ENCODE peak calls at places on chromosomes 5 and 9, in nine cellular contexts. K is ovary, J is fibroblast of lung, F is body of pancreas, E is psoas muscle, V is WERI-Rb-1, X is foreskin fibroblast, Z is lower leg skin, P is GM23248. H is an unnamed sample.

GRCh38 chr5:137737349-137738256 is 1.7 kb upstream of the KLHL3 start:
- DNase-seq in K (no peak), J (peak; percentile 62), F (peak; percentile 7), E (no peak), V (no peak), X (peak; percentile 32), Z (no peak), P (peak; percentile 54), H (peak; percentile 25)

GRCh38 chr9:18010492-18010891 is 431.6 kb downstream of the SH3GL2 start:
- DNase-seq in K (no peak), J (no peak), F (no peak), E (no peak), V (no peak), X (no peak), Z (no peak), P (no peak), H (no peak)

GRCh38 chr9:100379862-100380261 is 27.1 kb upstream of the TEX10 start:
- DNase-seq in K (no peak), J (peak; percentile 92), F (no peak), E (no peak), V (no peak), X (peak; percentile 65), Z (no peak), P (peak; percentile 72), H (peak; percentile 57)

GRCh38 chr5:61167382-61167781 is 5.1 kb upstream of the SMIM15 start:
- DNase-seq in K (no peak), J (peak; percentile 47), F (peak; percentile 48), E (no peak), V (peak; percentile 11), X (peak; percentile 75), Z (no peak), P (peak; percentile 56), H (peak; percentile 50)

GRCh38 chr5:83035373-83036170 is 41.6 kb downstream of the TMEM167A start:
- DNase-seq in K (no peak), J (no peak), F (peak; percentile 26), E (peak; percentile 15), V (no peak), X (peak; percentile 38), Z (no peak), P (no peak), H (no peak)

GRCh38 chr5:150600951-150601773 is 39.3 kb upstream of the SYNPO start:
- DNase-seq in K (no peak), J (peak; percentile 32), F (no peak), E (no peak), V (no peak), X (peak; percentile 57), Z (no peak), P (peak; percentile 48), H (no peak)

GRCh38 chr5:171927345-171927941 is 79.0 kb downstream of the FBXW11 start:
- DNase-seq in K (no peak), J (no peak), F (no peak), E (no peak), V (no peak), X (peak; percentile 45), Z (no peak), P (peak; percentile 40), H (no peak)

GRCh38 chr9:13113201-13113600 is 166.3 kb downstream of the MPDZ start:
- DNase-seq in K (no peak), J (peak; percentile 71), F (no peak), E (no peak), V (no peak), X (peak; percentile 78), Z (no peak), P (peak; percentile 73), H (peak; percentile 64)

GRCh38 chr5:71938886-71939285 is 168.4 kb upstream of the MAP1B start:
- DNase-seq in K (no peak), J (no peak), F (peak; percentile 39), E (no peak), V (peak; percentile 57), X (no peak), Z (no peak), P (no peak), H (no peak)

GRCh38 chr5:169296456-169297220 is 4.3 kb downstream of the SLIT3 start:
- DNase-seq in K (no peak), J (peak; percentile 67), F (peak; percentile 12), E (peak; percentile 18), V (no peak), X (peak; percentile 95), Z (peak; percentile 83), P (peak; percentile 77), H (peak; percentile 28)

GRCh38 chr9:114908104-114908621 is 22.2 kb downstream of the TNFSF8 start:
- DNase-seq in K (no peak), J (peak; percentile 63), F (peak; percentile 32), E (no peak), V (peak; percentile 52), X (peak; percentile 74), Z (no peak), P (peak; percentile 79), H (peak; percentile 53)

GRCh38 chr5:16528382-16528849 is 62.8 kb upstream of the ZNF622 start:
- DNase-seq in K (no peak), J (no peak), F (no peak), E (no peak), V (no peak), X (no peak), Z (no peak), P (no peak), H (no peak)

GRCh38 chr9:37302277-37302676 is 120.2 kb upstream of the GRHPR start:
- DNase-seq in K (no peak), J (no peak), F (no peak), E (no peak), V (no peak), X (no peak), Z (no peak), P (no peak), H (no peak)

GRCh38 chr9:74006935-74007334 is 490.2 kb upstream of the RORB start:
- DNase-seq in K (no peak), J (peak; percentile 15), F (no peak), E (no peak), V (no peak), X (peak; percentile 2), Z (no peak), P (no peak), H (peak; percentile 42)

DNA sequence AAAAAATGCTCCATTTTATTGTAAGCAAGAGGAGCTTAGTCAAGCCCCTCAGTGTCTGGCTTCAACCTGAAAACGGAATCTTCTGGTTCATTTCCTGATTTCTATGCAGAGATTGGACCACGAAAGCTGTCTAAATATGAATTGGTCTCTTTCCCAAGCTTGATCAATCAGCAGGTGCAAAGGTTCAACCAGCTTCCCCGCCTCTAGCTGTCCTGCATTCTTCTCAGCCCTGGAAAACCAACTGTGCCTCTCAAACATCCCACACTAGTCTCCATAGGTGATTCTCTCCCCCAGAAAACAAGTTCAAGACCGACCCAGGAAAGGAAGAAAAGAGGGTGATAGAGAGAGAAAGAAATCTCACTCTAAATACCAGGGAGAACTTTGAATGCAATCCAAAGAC is 34.4 kb downstream of the FNBP1 start:
- DNase-seq in K (no peak), J (no peak), F (no peak), E (no peak), V (no peak), X (no peak), Z (no peak), P (no peak), H (no peak)
- H3K4me3 ChIP-seq in K (no peak overlapping the region), J (no peak overlapping the region), F (no peak overlapping the region), E (no peak overlapping the region), V (no peak overlapping the region), X (no peak overlapping the region), Z (no peak overlapping the region), P (no peak overlapping the region), H (no peak overlapping the region)

GRCh38 chr5:93602261-93603149 is 19.5 kb downstream of the NR2F1 start:
- DNase-seq in K (no peak), J (peak; percentile 58), F (no peak), E (no peak), V (peak; percentile 79), X (no peak), Z (no peak), P (no peak), H (peak; percentile 71)
- H3K4me3 ChIP-seq in K (no peak overlapping the region), J (peak overlapping the region; percentile 46), F (no peak overlapping the region), E (no peak overlapping the region), V (peak overlapping the region; percentile 54), X (peak overlapping the region; percentile 3), Z (no peak overlapping the region), P (no peak overlapping the region), H (peak overlapping the region; percentile 45)

GRCh38 chr9:137408651-137409405 is 14.1 kb downstream of the EXD3 start:
- DNase-seq in K (no peak), J (no peak), F (no peak), E (no peak), V (no peak), X (no peak), Z (no peak), P (no peak), H (no peak)

GRCh38 chr9:137406085-137406773 is 16.7 kb downstream of the EXD3 start:
- DNase-seq in K (no peak), J (no peak), F (no peak), E (no peak), V (no peak), X (no peak), Z (no peak), P (no peak), H (no peak)

GRCh38 chr9:137409515-137409914 is 13.4 kb downstream of the EXD3 start:
- DNase-seq in K (no peak), J (no peak), F (no peak), E (no peak), V (no peak), X (no peak), Z (no peak), P (no peak), H (no peak)

GRCh38 chr9:137406876-137407589 is 15.9 kb downstream of the EXD3 start:
- DNase-seq in K (peak; percentile 58), J (peak; percentile 55), F (peak; percentile 77), E (peak; percentile 77), V (peak; percentile 78), X (peak; percentile 79), Z (peak; percentile 91), P (peak; percentile 86), H (peak; percentile 59)

GRCh38 chr9:137407590-137408300 is 15.2 kb downstream of the EXD3 start:
- DNase-seq in K (peak; percentile 91), J (no peak), F (peak; percentile 32), E (peak; percentile 60), V (no peak), X (peak; percentile 41), Z (no peak), P (peak; percentile 74), H (no peak)
- H3K4me3 ChIP-seq in K (peak overlapping the region; percentile 33), J (no peak overlapping the region), F (no peak overlapping the region), E (peak overlapping the region; percentile 57), V (no peak overlapping the region), X (peak overlapping the region; percentile 36), Z (no peak overlapping the region), P (peak overlapping the region; percentile 62), H (peak overlapping the region; percentile 39)

GRCh38 chr5:111744455-111744854 is 12.5 kb downstream of the NREP start:
- DNase-seq in K (no peak), J (no peak), F (no peak), E (no peak), V (no peak), X (peak; percentile 52), Z (no peak), P (peak; percentile 43), H (no peak)
- H3K4me3 ChIP-seq in K (no peak overlapping the region), J (no peak overlapping the region), F (no peak overlapping the region), E (no peak overlapping the region), V (no peak overlapping the region), X (no peak overlapping the region), Z (no peak overlapping the region), P (peak overlapping the region; percentile 53), H (no peak overlapping the region)

H was measured in fibroblast of villous mesenchyme.